ENCODE peak calls at places on chromosome 22, in nine cellular contexts. G is neural progenitor cell, X is heart right ventricle, W is WERI-Rb-1, I is kidney, O is lung, U is PC-3, Z is esophagus squamous epithelium, Q is left ventricle myocardium inferior. E is an unnamed sample.

GRCh38 chr22:38811241-38811640 is 17.3 kb upstream of the DNAL4 start:
- DNase-seq in G (no peak), X (no peak), W (no peak), I (no peak), O (no peak), U (no peak), Z (no peak), Q (no peak), E (no peak)

GRCh38 chr22:35601743-35602633 is 15.1 kb downstream of the MB start:
- DNase-seq in G (no peak), X (no peak), W (no peak), I (peak; percentile 27), O (peak; percentile 44), U (peak; percentile 88), Z (no peak), Q (no peak), E (no peak)

GRCh38 chr22:48233586-48233985 is 1471.1 kb downstream of the TBC1D22A start:
- DNase-seq in G (no peak), X (no peak), W (no peak), I (no peak), O (no peak), U (no peak), Z (no peak), Q (no peak), E (no peak)

GRCh38 chr22:20212754-20213699 is 55.1 kb downstream of the RTN4R start:
- DNase-seq in G (no peak), X (no peak), W (no peak), I (no peak), O (no peak), U (no peak), Z (no peak), Q (no peak), E (no peak)

GRCh38 chr22:48717883-48718817 is 1109.5 kb downstream of the BRD1 start:
- DNase-seq in G (no peak), X (no peak), W (no peak), I (peak; percentile 52), O (no peak), U (no peak), Z (no peak), Q (peak; percentile 9), E (no peak)

GRCh38 chr22:20843501-20843900 is 15.1 kb downstream of the PI4KA start:
- DNase-seq in G (no peak), X (no peak), W (no peak), I (no peak), O (no peak), U (peak; percentile 54), Z (no peak), Q (no peak), E (no peak)

GRCh38 chr22:50298937-50299656 is 8.3 kb downstream of the PLXNB2 start:
- DNase-seq in G (peak; percentile 56), X (peak; percentile 46), W (no peak), I (no peak), O (no peak), U (no peak), Z (no peak), Q (peak; percentile 51), E (no peak)

GRCh38 chr22:26056455-26056854 is 112.8 kb upstream of the SEZ6L start:
- DNase-seq in G (no peak), X (no peak), W (no peak), I (no peak), O (no peak), U (no peak), Z (no peak), Q (no peak), E (no peak)

GRCh38 chr22:27930246-27931060 is 11.4 kb upstream of the PITPNB start:
- DNase-seq in G (peak; percentile 18), X (no peak), W (peak; percentile 37), I (no peak), O (no peak), U (no peak), Z (no peak), Q (no peak), E (no peak)

GRCh38 chr22:42270178-42270511 is 308 bp downstream of the TCF20 start:
- DNase-seq in G (no peak), X (peak; percentile 26), W (peak; percentile 57), I (no peak), O (peak; percentile 32), U (peak; percentile 32), Z (no peak), Q (no peak), E (no peak)

GRCh38 chr22:47333625-47334024 is 571.2 kb downstream of the TBC1D22A start:
- DNase-seq in G (no peak), X (no peak), W (no peak), I (no peak), O (no peak), U (peak; percentile 42), Z (no peak), Q (no peak), E (no peak)

GRCh38 chr22:46742576-46743221 is 4.6 kb upstream of the CERK start:
- DNase-seq in G (no peak), X (no peak), W (no peak), I (peak; percentile 54), O (no peak), U (peak; percentile 83), Z (no peak), Q (no peak), E (no peak)

GRCh38 chr22:40040927-40041326 is 46.2 kb downstream of the FAM83F start:
- DNase-seq in G (no peak), X (peak; percentile 33), W (no peak), I (peak; percentile 82), O (no peak), U (peak; percentile 73), Z (no peak), Q (peak; percentile 57), E (no peak)

GRCh38 chr22:23564276-23564675 is 15.8 kb downstream of the IGLL1 start:
- DNase-seq in G (no peak), X (no peak), W (no peak), I (peak; percentile 39), O (no peak), U (no peak), Z (no peak), Q (no peak), E (no peak)

GRCh38 chr22:23565942-23566715 is 14.0 kb downstream of the IGLL1 start:
- DNase-seq in G (peak; percentile 67), X (peak; percentile 17), W (peak; percentile 65), I (peak; percentile 77), O (no peak), U (no peak), Z (no peak), Q (no peak), E (no peak)

GRCh38 chr22:23566716-23567475 is 13.2 kb downstream of the IGLL1 start:
- DNase-seq in G (no peak), X (no peak), W (no peak), I (peak; percentile 64), O (no peak), U (no peak), Z (no peak), Q (no peak), E (no peak)

GRCh38 chr22:23563111-23563510 is 17.0 kb downstream of the IGLL1 start:
- DNase-seq in G (no peak), X (no peak), W (no peak), I (peak; percentile 31), O (no peak), U (no peak), Z (no peak), Q (no peak), E (no peak)

GRCh38 chr22:23565288-23565941 is 14.7 kb downstream of the IGLL1 start:
- DNase-seq in G (peak; percentile 57), X (peak; percentile 25), W (peak; percentile 72), I (peak; percentile 75), O (no peak), U (no peak), Z (no peak), Q (no peak), E (peak; percentile 49)
- TF ChIP-seq CTCF in G (no peak), X (no peak), W (peak; percentile 53), I (no peak), O (no peak), U (no peak), Z (no peak), Q (peak; percentile 19), E (no peak)

GRCh38 chr22:21984793-21985192 is 2.2 kb upstream of the TOP3B start:
- DNase-seq in G (peak; percentile 79), X (no peak), W (no peak), I (peak; percentile 29), O (no peak), U (peak; percentile 28), Z (no peak), Q (no peak), E (peak; percentile 49)
- TF ChIP-seq CTCF in G (peak; percentile 68), X (peak; percentile 27), W (peak; percentile 53), I (peak; percentile 2), O (no peak), U (peak; percentile 48), Z (no peak), Q (peak; percentile 14), E (peak; percentile 39)

DNA sequence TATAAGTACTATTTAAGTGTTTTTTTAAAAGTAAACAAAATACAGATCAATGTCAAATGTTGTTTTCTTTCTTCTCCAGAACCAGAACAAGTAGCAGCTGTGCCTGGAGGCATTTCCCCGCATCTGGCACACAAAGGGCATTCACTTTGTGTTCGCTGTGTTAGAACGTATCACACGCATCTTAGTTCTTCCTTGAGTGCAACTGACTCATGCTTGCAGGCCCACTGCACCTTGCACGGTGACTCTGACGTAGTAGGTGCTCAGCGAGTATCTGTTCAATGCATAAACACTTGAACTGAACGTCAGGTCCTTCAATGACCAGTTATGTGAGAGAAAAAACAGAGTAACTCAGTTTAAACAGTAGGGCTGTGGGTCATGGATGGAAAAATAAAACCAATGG is 3.5 kb downstream of the IFT27 start:
- DNase-seq in G (no peak), X (no peak), W (no peak), I (no peak), O (no peak), U (no peak), Z (no peak), Q (no peak), E (no peak)
- TF ChIP-seq CTCF in G (no peak), X (no peak), W (no peak), I (no peak), O (no peak), U (no peak), Z (no peak), Q (no peak), E (no peak)

GRCh38 chr22:32130464-32130863 is 28.6 kb downstream of the C22orf42 start:
- DNase-seq in G (no peak), X (no peak), W (no peak), I (no peak), O (no peak), U (no peak), Z (no peak), Q (no peak), E (no peak)

GRCh38 chr22:32132126-32132525 is 27.0 kb downstream of the C22orf42 start:
- DNase-seq in G (no peak), X (no peak), W (no peak), I (no peak), O (no peak), U (no peak), Z (no peak), Q (no peak), E (no peak)

GRCh38 chr22:32127904-32128303 is 31.2 kb downstream of the C22orf42 start:
- DNase-seq in G (peak; percentile 65), X (no peak), W (no peak), I (no peak), O (no peak), U (no peak), Z (no peak), Q (no peak), E (no peak)

DNA sequence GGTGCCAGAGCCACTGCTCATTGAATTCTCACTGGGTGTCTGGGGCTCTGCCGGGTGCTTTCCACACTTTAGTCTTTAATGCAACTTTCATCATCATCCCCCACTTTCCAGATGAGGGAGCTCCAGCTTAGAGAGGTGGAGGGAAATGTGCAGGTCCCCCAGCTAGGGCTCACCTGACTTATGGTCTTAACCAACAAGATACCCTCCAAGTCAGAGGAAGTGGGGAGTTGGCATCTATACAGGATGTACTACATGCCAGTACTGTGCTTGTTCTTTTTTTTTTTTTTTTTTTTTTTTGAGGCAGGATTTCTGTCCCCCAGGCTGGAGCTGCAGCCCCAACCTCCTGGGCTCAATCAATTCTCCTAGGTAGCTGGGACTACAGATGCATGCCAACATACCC is 26.3 kb downstream of the C22orf42 start:
- DNase-seq in G (no peak), X (no peak), W (no peak), I (no peak), O (no peak), U (no peak), Z (no peak), Q (no peak), E (no peak)
- TF ChIP-seq CTCF in G (no peak), X (no peak), W (no peak), I (no peak), O (no peak), U (no peak), Z (no peak), Q (no peak), E (no peak)

E was measured in GM20000.